ENCODE peak calls at places on chromosome 17, in six cellular contexts. Y is tibial nerve, V is astrocyte of the hippocampus, J is NCI-H2029 treated with DMSO at 0.1 percent for 48 hours, P is left lung, G is ELR. Q is an unnamed sample.

GRCh38 chr17:76585649-76586593 is at the start of gene ST6GALNAC2:
- DNase-seq in Y (no peak), V (peak), J (no peak), P (peak), G (peak), Q (peak)

GRCh38 chr17:16214190-16215001 is 938 bp downstream of the NCOR1 start:
- DNase-seq in Y (no peak), V (peak), J (no peak), P (no peak), G (no peak), Q (no peak)

GRCh38 chr17:33964344-33964979 is 290.6 kb upstream of the CCL2 start:
- DNase-seq in Y (no peak), V (no peak), J (peak), P (no peak), G (no peak), Q (no peak)

GRCh38 chr17:82228278-82228841 is 482 bp upstream of the SLC16A3 start:
- DNase-seq in Y (no peak), V (peak), J (no peak), P (peak), G (peak), Q (peak)

GRCh38 chr17:58710948-58711552 is 18.6 kb downstream of the RAD51C start:
- DNase-seq in Y (peak), V (peak), J (peak), P (no peak), G (peak), Q (no peak)

GRCh38 chr17:48791128-48792032 is 25.6 kb downstream of the TTLL6 start:
- DNase-seq in Y (peak), V (peak), J (peak), P (peak), G (peak), Q (no peak)

GRCh38 chr17:34451313-34451712 is 88.3 kb upstream of the CCL1 start:
- DNase-seq in Y (no peak), V (peak), J (no peak), P (no peak), G (no peak), Q (peak)

GRCh38 chr17:72412650-72413076 is 291.8 kb downstream of the SOX9 start:
- DNase-seq in Y (no peak), V (no peak), J (no peak), P (no peak), G (no peak), Q (no peak)

GRCh38 chr17:37518816-37519215 is 29.1 kb downstream of the DUSP14 start:
- DNase-seq in Y (no peak), V (no peak), J (no peak), P (no peak), G (no peak), Q (no peak)

GRCh38 chr17:51486091-51486490 is 225.7 kb downstream of the UTP18 start:
- DNase-seq in Y (no peak), V (peak), J (no peak), P (no peak), G (no peak), Q (no peak)

GRCh38 chr17:35002876-35003551 is 22.7 kb downstream of the LIG3 start:
- DNase-seq in Y (no peak), V (peak), J (no peak), P (no peak), G (no peak), Q (no peak)

GRCh38 chr17:48597775-48598631 is 4.4 kb upstream of the HOXB5 start:
- DNase-seq in Y (no peak), V (peak), J (peak), P (no peak), G (no peak), Q (no peak)

GRCh38 chr17:55577011-55577586 is 65.8 kb upstream of the SMIM36 start:
- DNase-seq in Y (peak), V (peak), J (no peak), P (peak), G (peak), Q (peak)

GRCh38 chr17:21125862-21126261 is 902 bp upstream of the DHRS7B start:
- DNase-seq in Y (peak), V (no peak), J (no peak), P (no peak), G (no peak), Q (no peak)

GRCh38 chr17:1834378-1835149 is 4.8 kb downstream of the RPA1 start:
- DNase-seq in Y (no peak), V (no peak), J (no peak), P (no peak), G (no peak), Q (no peak)

GRCh38 chr17:1577657-1578428 is 15.3 kb upstream of the PITPNA start:
- DNase-seq in Y (no peak), V (no peak), J (no peak), P (peak), G (no peak), Q (no peak)

GRCh38 chr17:53722407-53722806 is 100.3 kb upstream of the KIF2B start:
- DNase-seq in Y (no peak), V (peak), J (no peak), P (no peak), G (peak), Q (no peak)

GRCh38 chr17:58531661-58532554 is 17.5 kb upstream of the MTMR4 start:
- DNase-seq in Y (no peak), V (peak), J (no peak), P (peak), G (peak), Q (peak)

GRCh38 chr17:54172654-54173316 is 350.1 kb downstream of the KIF2B start:
- DNase-seq in Y (no peak), V (peak), J (no peak), P (no peak), G (peak), Q (no peak)

GRCh38 chr17:38564869-38565268 is 40.9 kb downstream of the SRCIN1 start:
- DNase-seq in Y (no peak), V (no peak), J (no peak), P (no peak), G (no peak), Q (no peak)

GRCh38 chr17:43676471-43676870 is 14.7 kb upstream of the MEOX1 start:
- DNase-seq in Y (peak), V (peak), J (no peak), P (peak), G (peak), Q (no peak)

GRCh38 chr17:82019208-82019727 is 3.4 kb downstream of the CENPX start:
- DNase-seq in Y (no peak), V (no peak), J (no peak), P (no peak), G (no peak), Q (no peak)

GRCh38 chr17:50277357-50277754 is 3.1 kb downstream of the TMEM92 start:
- DNase-seq in Y (no peak), V (no peak), J (no peak), P (no peak), G (no peak), Q (no peak)

GRCh38 chr17:48162305-48162934 is 54.9 kb downstream of the SNX11 start:
- DNase-seq in Y (no peak), V (no peak), J (no peak), P (no peak), G (no peak), Q (no peak)

GRCh38 chr17:57279432-57279831 is 23.1 kb downstream of the MSI2 start:
- DNase-seq in Y (no peak), V (peak), J (no peak), P (no peak), G (no peak), Q (no peak)

GRCh38 chr17:8189041-8189710 is 804 bp downstream of the BORCS6 start:
- DNase-seq in Y (no peak), V (peak), J (no peak), P (no peak), G (no peak), Q (no peak)

GRCh38 chr17:78933959-78934568 is 8.9 kb upstream of the TIMP2 start:
- DNase-seq in Y (peak), V (peak), J (peak), P (peak), G (peak), Q (peak)

GRCh38 chr17:73030995-73031394 is 61.5 kb downstream of the SLC39A11 start:
- DNase-seq in Y (no peak), V (no peak), J (no peak), P (no peak), G (no peak), Q (no peak)

GRCh38 chr17:48259710-48260291 is 152.2 kb downstream of the SNX11 start:
- DNase-seq in Y (no peak), V (peak), J (peak), P (no peak), G (peak), Q (no peak)

GRCh38 chr17:51354908-51355307 is 94.6 kb downstream of the UTP18 start:
- DNase-seq in Y (no peak), V (peak), J (no peak), P (no peak), G (no peak), Q (no peak)

GRCh38 chr17:58401287-58401686 is 16.0 kb downstream of the RNF43 start:
- DNase-seq in Y (no peak), V (no peak), J (peak), P (no peak), G (no peak), Q (no peak)

GRCh38 chr17:30344283-30345088 is 10.6 kb upstream of the TMIGD1 start:
- DNase-seq in Y (no peak), V (peak), J (peak), P (peak), G (no peak), Q (peak)

GRCh38 chr17:58829172-58829637 is 73.6 kb downstream of the PPM1E start:
- DNase-seq in Y (no peak), V (no peak), J (no peak), P (no peak), G (no peak), Q (no peak)

GRCh38 chr17:82925336-82925735 is 85.5 kb upstream of the ZNF750 start:
- DNase-seq in Y (no peak), V (no peak), J (no peak), P (no peak), G (no peak), Q (no peak)

GRCh38 chr17:42414782-42415409 is 8.2 kb downstream of the CAVIN1 start:
- DNase-seq in Y (no peak), V (no peak), J (no peak), P (peak), G (no peak), Q (peak)

GRCh38 chr17:80877095-80877828 is 114.4 kb upstream of the CHMP6 start:
- DNase-seq in Y (no peak), V (no peak), J (no peak), P (peak), G (no peak), Q (no peak)

GRCh38 chr17:75130632-75131277 is 787 bp downstream of the NT5C start:
- DNase-seq in Y (no peak), V (peak), J (no peak), P (peak), G (peak), Q (no peak)

GRCh38 chr17:65487161-65487560 is 74.3 kb downstream of the AXIN2 start:
- DNase-seq in Y (no peak), V (no peak), J (no peak), P (no peak), G (no peak), Q (no peak)